ENCODE peak calls at places on chromosomes 11 and 22, in nine cellular contexts. K is Peyer's patch, N is prostate gland, X is uterus, J is heart left ventricle, B is HCT116, L is ovary, E is right lobe of liver, T is HepG2. P is an unnamed sample. For H3K4me1, the result is how much of the 10 kb centered on the place peaks cover.

GRCh38 chr11:7892059-7892699 is 38.9 kb downstream of the OR10A6 start:
- DNase-seq in J (no peak), E (no peak), N (no peak), L (no peak), B (no peak), K (no peak), T (no peak), X (no peak), P (no peak)

GRCh38 chr22:29733362-29734322 is 13.8 kb downstream of the CABP7 start:
- DNase-seq in T (no peak), L (no peak), K (no peak), B (no peak), N (peak), E (no peak), J (no peak), X (no peak), P (no peak)

GRCh38 chr11:1274501-1274900 is 34.9 kb downstream of the TOLLIP start:
- DNase-seq in B (no peak), T (no peak), N (no peak), E (peak), K (no peak), J (peak), L (no peak), X (no peak), P (no peak)

GRCh38 chr22:45743687-45744086 is 72.1 kb downstream of the ATXN10 start:
- DNase-seq in N (peak), K (no peak), B (no peak), X (no peak), L (no peak), T (peak), J (no peak), E (no peak), P (no peak)

GRCh38 chr11:14414470-14415461 is 55.8 kb upstream of the RRAS2 start:
- DNase-seq in N (no peak), L (no peak), X (no peak), K (no peak), T (no peak), E (no peak), J (no peak), B (no peak), P (no peak)

GRCh38 chr22:39123811-39124668 is 27.0 kb downstream of the APOBEC3H start:
- DNase-seq in J (no peak), L (peak), T (no peak), B (no peak), E (peak), X (no peak), K (no peak), N (no peak), P (no peak)

GRCh38 chr22:50531546-50532352 is 1.9 kb upstream of the TYMP start:
- DNase-seq in J (peak), B (no peak), N (peak), K (peak), L (peak), X (peak), T (no peak), E (peak), P (no peak)

GRCh38 chr11:62575837-62576236 is 2.1 kb upstream of the EEF1G start:
- DNase-seq in L (no peak), B (no peak), J (no peak), E (no peak), T (no peak), K (no peak), N (no peak), X (no peak), P (no peak)

GRCh38 chr11:92455221-92455790 is 230.7 kb downstream of the FAT3 start:
- DNase-seq in B (no peak), N (no peak), K (no peak), E (no peak), T (no peak), X (no peak), L (no peak), J (no peak), P (no peak)

GRCh38 chr22:47788461-47788860 is 1026.0 kb downstream of the TBC1D22A start:
- DNase-seq in B (no peak), J (no peak), L (no peak), X (no peak), T (no peak), K (no peak), E (no peak), N (no peak), P (no peak)

GRCh38 chr22:17258015-17258827 is 39.0 kb upstream of the ADA2 start:
- DNase-seq in L (no peak), J (no peak), E (peak), B (no peak), T (no peak), N (peak), K (peak), X (peak), P (peak)

GRCh38 chr11:90414221-90414620 is 191.4 kb upstream of the CHORDC1 start:
- DNase-seq in K (no peak), J (no peak), L (no peak), X (no peak), E (no peak), B (no peak), N (no peak), T (no peak), P (no peak)

GRCh38 chr11:3011891-3012885 is 20.1 kb upstream of the NAP1L4 start:
- DNase-seq in K (no peak), T (no peak), B (no peak), X (no peak), N (no peak), L (no peak), E (peak), J (no peak), P (no peak)

GRCh38 chr22:41532908-41533825 is 11.1 kb downstream of the POLR3H start:
- DNase-seq in N (no peak), E (no peak), L (peak), X (peak), B (no peak), J (peak), T (peak), K (peak), P (peak)

GRCh38 chr11:9757809-9758675 is 94.2 kb downstream of the SWAP70 start:
- DNase-seq in B (peak), X (peak), N (peak), T (peak), E (peak), J (peak), K (peak), L (peak), P (peak)

GRCh38 chr11:101269390-101269789 is 139.8 kb upstream of the PGR start:
- DNase-seq in E (no peak), K (no peak), B (no peak), X (no peak), J (no peak), N (no peak), L (no peak), T (no peak), P (no peak)

GRCh38 chr22:37192741-37193140 is 4.7 kb upstream of the C1QTNF6 start:
- DNase-seq in L (no peak), J (no peak), E (no peak), X (no peak), K (no peak), B (no peak), T (no peak), N (no peak), P (no peak)

GRCh38 chr11:14519692-14520085 is 497 bp downstream of the PSMA1 start:
- DNase-seq in X (no peak), J (no peak), N (no peak), T (no peak), L (no peak), E (no peak), K (no peak), B (no peak), P (no peak)

GRCh38 chr11:32426192-32426591 is 9.1 kb downstream of the WT1 start:
- DNase-seq in N (no peak), J (no peak), X (no peak), E (no peak), L (peak), K (no peak), T (no peak), B (no peak), P (no peak)

GRCh38 chr22:18012528-18012927 is 11.8 kb downstream of the MICAL3 start:
- DNase-seq in L (no peak), J (no peak), E (no peak), X (no peak), B (no peak), T (no peak), N (no peak), K (no peak), P (no peak)

GRCh38 chr22:49838771-49839717 is 11.4 kb upstream of the BRD1 start:
- DNase-seq in E (no peak), L (no peak), B (no peak), X (no peak), J (peak), N (no peak), T (no peak), K (peak), P (no peak)

GRCh38 chr22:50119768-50120251 is 30.0 kb downstream of the MOV10L1 start:
- DNase-seq in K (no peak), T (no peak), N (no peak), B (no peak), J (no peak), L (peak), X (no peak), E (no peak), P (no peak)

GRCh38 chr11:103532133-103532788 is 423.0 kb downstream of the DYNC2H1 start:
- DNase-seq in B (no peak), L (no peak), T (no peak), N (no peak), X (no peak), E (no peak), K (no peak), J (no peak), P (no peak)

GRCh38 chr11:95547186-95547585 is 242.4 kb downstream of the FAM76B start:
- DNase-seq in K (no peak), N (no peak), B (no peak), E (no peak), J (no peak), X (no peak), T (no peak), L (no peak), P (no peak)

GRCh38 chr11:111633756-111634362 is 31.6 kb downstream of the SIK2 start:
- DNase-seq in J (no peak), T (peak), B (no peak), N (no peak), K (no peak), X (no peak), L (no peak), E (no peak), P (no peak)

DNA sequence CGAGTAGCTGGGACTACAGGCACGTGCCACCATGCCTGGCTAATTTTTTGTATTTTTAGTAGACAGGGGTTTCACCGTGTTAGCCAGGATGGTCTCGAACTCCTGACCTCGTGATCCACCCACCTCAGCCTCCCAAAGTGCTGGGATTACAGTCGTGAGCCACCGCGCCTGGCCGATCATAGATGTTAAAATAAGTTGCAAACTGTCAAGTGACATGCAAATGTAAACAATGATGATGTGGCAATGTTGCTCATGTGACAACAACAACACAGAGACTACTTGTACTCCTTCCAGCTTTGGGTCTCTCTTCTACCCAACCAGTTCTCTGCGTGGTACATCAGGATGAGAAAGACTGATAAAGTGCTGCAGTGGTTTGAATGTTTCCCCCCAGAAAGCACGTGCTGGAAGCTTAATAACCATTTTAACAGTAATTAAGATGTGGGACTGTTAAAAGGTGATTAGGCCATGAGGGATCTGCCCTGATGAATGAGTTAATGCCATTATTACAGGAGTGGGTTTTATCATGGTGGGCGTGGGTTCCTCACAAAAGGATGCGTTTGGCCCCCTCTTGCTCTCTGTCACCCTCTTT is 93.9 kb downstream of the RELT start:
- DNase-seq in N (no peak), T (no peak), J (no peak), L (no peak), K (no peak), B (no peak), E (no peak), X (no peak), P (no peak)
- H3K4me3 ChIP-seq in N (no peak), T (no peak), J (no peak), L (no peak), K (no peak), B (no peak), E (no peak), X (no peak), P (no peak)

GRCh38 chr11:71948314-71949027 is 19.6 kb downstream of the RNF121 start:
- DNase-seq in B (no peak), J (no peak), K (no peak), L (no peak), X (no peak), N (no peak), E (peak), T (peak), P (no peak)
- TF ChIP-seq POLR2A in B (no peak), J (no peak), K (no peak), L (no peak), X (no peak), N (no peak), E (no peak), T (no peak), P (no peak)

GRCh38 chr11:12143461-12144258 is 33.3 kb downstream of the MICAL2 start:
- DNase-seq in K (no peak), E (no peak), L (no peak), N (no peak), B (no peak), X (no peak), J (no peak), T (peak), P (no peak)
- H3K4me1 ChIP-seq in K (under half), E (under half), L (under half), N (under half), B (under half), X (under half), J (half or more), T (under half), P (half or more)

GRCh38 chr11:44766972-44767278 is 40.2 kb downstream of the TSPAN18 start:
- DNase-seq in E (no peak), X (peak), T (no peak), J (no peak), K (no peak), L (no peak), N (no peak), B (no peak), P (no peak)
- H3K4me3 ChIP-seq in E (no peak), X (no peak), T (no peak), J (no peak), K (no peak), L (no peak), N (no peak), B (no peak), P (no peak)

GRCh38 chr11:82195251-82195650 is 538.4 kb downstream of the FAM181B start:
- DNase-seq in B (no peak), X (no peak), K (no peak), J (no peak), E (no peak), N (no peak), L (no peak), T (no peak), P (no peak)
- TF ChIP-seq POLR2A in B (no peak), X (no peak), K (no peak), J (no peak), E (no peak), N (no peak), L (no peak), T (no peak), P (no peak)

DNA sequence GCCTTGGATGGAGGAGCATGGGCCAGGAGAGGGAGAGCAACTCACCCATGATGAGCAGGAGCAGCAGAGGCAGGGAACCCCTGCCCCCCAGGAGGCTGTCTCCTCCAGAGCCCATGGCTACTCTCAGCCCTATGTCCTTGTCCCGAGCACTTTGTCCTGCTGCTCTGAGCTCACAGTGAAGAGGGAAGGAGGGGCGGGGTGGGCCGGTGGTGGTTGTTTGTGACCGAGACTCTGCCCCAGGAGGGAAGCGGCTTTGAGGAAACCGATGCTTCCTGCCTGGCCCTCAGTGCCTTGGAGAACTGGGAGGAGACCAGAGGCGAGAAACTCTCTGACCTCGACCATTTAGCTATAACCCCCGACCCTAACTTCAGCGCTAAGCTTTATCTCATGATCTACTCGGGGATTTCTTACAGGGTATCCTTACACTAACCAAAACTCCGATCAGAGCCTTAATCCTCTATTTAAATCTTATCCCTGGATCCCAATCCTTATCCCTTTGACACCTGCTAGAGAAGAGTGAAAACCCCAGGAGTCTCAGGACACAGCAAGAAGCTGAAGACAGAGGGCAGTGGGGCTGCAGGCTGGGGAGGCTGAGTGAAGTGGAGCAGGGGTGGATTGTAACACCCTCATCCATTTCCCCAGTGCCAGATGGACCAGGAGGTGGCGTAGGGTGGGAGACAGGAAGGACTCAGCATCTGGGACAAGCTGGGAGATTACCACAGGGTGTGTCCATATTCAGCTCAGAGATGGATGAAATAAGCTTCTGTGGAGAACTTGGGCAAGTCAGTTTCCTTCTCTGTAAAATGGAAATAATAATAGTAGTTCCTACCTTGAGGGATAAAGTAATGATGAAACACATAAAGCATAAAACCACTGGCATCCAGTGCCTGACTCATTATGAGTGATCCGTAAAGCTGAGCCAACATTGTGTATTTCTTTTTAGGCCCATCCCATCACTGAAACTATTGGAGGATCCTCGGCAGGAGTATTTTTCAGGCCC is at the start of gene ROBO4:
- DNase-seq in K (no peak), E (no peak), T (peak), X (peak), B (peak), L (peak), N (no peak), J (no peak), P (no peak)
- H3K4me1 ChIP-seq in K (under half), E (under half), T (half or more), X (under half), B (under half), L (under half), N (under half), J (half or more), P (under half)

DNA sequence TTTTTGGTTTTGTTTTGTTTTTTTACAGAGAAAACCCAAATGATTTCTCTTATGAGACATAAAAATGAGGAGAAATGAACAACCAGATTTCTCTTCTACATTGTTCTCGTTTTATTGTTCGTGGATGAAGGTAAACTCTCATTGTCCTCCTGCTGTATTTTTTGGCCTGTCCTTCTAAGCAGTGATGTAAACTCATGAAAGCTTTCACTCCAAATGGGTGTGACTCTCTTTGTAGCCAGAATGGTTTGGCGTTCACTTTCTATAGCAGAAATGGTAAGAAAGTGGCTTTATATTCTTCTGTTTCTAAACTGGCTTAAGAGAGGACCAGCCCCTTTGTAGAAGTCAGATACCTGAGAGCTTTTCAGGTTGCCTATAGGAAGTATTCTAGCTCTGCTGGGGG is 15.5 kb upstream of the BMAL1 start:
- DNase-seq in X (no peak), L (no peak), B (peak), E (no peak), K (no peak), J (no peak), T (no peak), N (no peak), P (no peak)
- H3K4me3 ChIP-seq in X (no peak), L (no peak), B (no peak), E (no peak), K (no peak), J (no peak), T (no peak), N (no peak), P (no peak)

P was measured in testis.